ENCODE peak calls at places on chromosomes 2 and 18, in five cellular contexts. One of them, this sample, is unnamed.

GRCh38 chr2:42138163-42139016 is 30.8 kb upstream of the EML4 start:
- DNase-seq in neural progenitor cell: no peak
- DNase-seq in K562: no peak
- DNase-seq in neuronal stem cell: no peak
- DNase-seq in GM23248: peak
- DNase-seq in this sample: no peak

GRCh38 chr18:23828426-23828825 is 139.2 kb downstream of the LAMA3 start:
- DNase-seq in neural progenitor cell: no peak
- DNase-seq in K562: peak
- DNase-seq in neuronal stem cell: no peak
- DNase-seq in GM23248: peak
- DNase-seq in this sample: no peak

GRCh38 chr18:55097406-55098170 is 138.3 kb upstream of the CCDC68 start:
- DNase-seq in neural progenitor cell: no peak
- DNase-seq in K562: peak
- DNase-seq in neuronal stem cell: no peak
- DNase-seq in GM23248: peak
- DNase-seq in this sample: no peak

GRCh38 chr2:229154381-229154780 is 116.7 kb downstream of the PID1 start:
- DNase-seq in neural progenitor cell: no peak
- DNase-seq in K562: no peak
- DNase-seq in neuronal stem cell: no peak
- DNase-seq in GM23248: peak
- DNase-seq in this sample: no peak

GRCh38 chr2:43185146-43185545 is 41.3 kb downstream of the ZFP36L2 start:
- DNase-seq in neural progenitor cell: no peak
- DNase-seq in K562: peak
- DNase-seq in neuronal stem cell: no peak
- DNase-seq in GM23248: no peak
- DNase-seq in this sample: no peak

GRCh38 chr2:45804990-45805755 is 153.7 kb downstream of the PRKCE start:
- DNase-seq in neural progenitor cell: no peak
- DNase-seq in K562: no peak
- DNase-seq in neuronal stem cell: no peak
- DNase-seq in GM23248: no peak
- DNase-seq in this sample: no peak

GRCh38 chr2:213766465-213766891 is 482.2 kb downstream of the SPAG16 start:
- DNase-seq in neural progenitor cell: no peak
- DNase-seq in K562: no peak
- DNase-seq in neuronal stem cell: no peak
- DNase-seq in GM23248: peak
- DNase-seq in this sample: no peak

GRCh38 chr2:151707857-151708256 is 26.4 kb downstream of the NEB start:
- DNase-seq in neural progenitor cell: no peak
- DNase-seq in K562: no peak
- DNase-seq in neuronal stem cell: no peak
- DNase-seq in GM23248: no peak
- DNase-seq in this sample: no peak

GRCh38 chr18:36496022-36496421 is 198.5 kb downstream of the FHOD3 start:
- DNase-seq in neural progenitor cell: no peak
- DNase-seq in K562: no peak
- DNase-seq in neuronal stem cell: no peak
- DNase-seq in GM23248: peak
- DNase-seq in this sample: no peak

GRCh38 chr18:58205087-58205779 is 161.2 kb downstream of the NEDD4L start:
- DNase-seq in neural progenitor cell: no peak
- DNase-seq in K562: no peak
- DNase-seq in neuronal stem cell: no peak
- DNase-seq in GM23248: peak
- DNase-seq in this sample: no peak

GRCh38 chr2:70035344-70035844 is 51.9 kb upstream of the PCBP1 start:
- DNase-seq in neural progenitor cell: no peak
- DNase-seq in K562: no peak
- DNase-seq in neuronal stem cell: no peak
- DNase-seq in GM23248: peak
- DNase-seq in this sample: no peak

GRCh38 chr2:95305341-95306058 is 8.4 kb downstream of the KCNIP3 start:
- DNase-seq in neural progenitor cell: no peak
- DNase-seq in K562: no peak
- DNase-seq in neuronal stem cell: no peak
- DNase-seq in GM23248: peak
- DNase-seq in this sample: no peak

GRCh38 chr2:3169106-3169870 is 208.3 kb downstream of the EIPR1 start:
- DNase-seq in neural progenitor cell: no peak
- DNase-seq in K562: no peak
- DNase-seq in neuronal stem cell: no peak
- DNase-seq in GM23248: peak
- DNase-seq in this sample: peak

GRCh38 chr2:134320930-134321329 is 67.1 kb downstream of the MGAT5 start:
- DNase-seq in neural progenitor cell: no peak
- DNase-seq in K562: no peak
- DNase-seq in neuronal stem cell: no peak
- DNase-seq in GM23248: no peak
- DNase-seq in this sample: no peak

GRCh38 chr2:165794520-165794882 is 454 bp upstream of the GALNT3 start:
- DNase-seq in neural progenitor cell: peak
- DNase-seq in K562: no peak
- DNase-seq in neuronal stem cell: peak
- DNase-seq in GM23248: peak
- DNase-seq in this sample: peak

GRCh38 chr2:191748528-191749180 is 70.7 kb downstream of the NABP1 start:
- DNase-seq in neural progenitor cell: no peak
- DNase-seq in K562: no peak
- DNase-seq in neuronal stem cell: no peak
- DNase-seq in GM23248: peak
- DNase-seq in this sample: no peak

GRCh38 chr18:77080283-77080682 is 52.3 kb downstream of the MBP start:
- DNase-seq in neural progenitor cell: no peak
- DNase-seq in K562: no peak
- DNase-seq in neuronal stem cell: no peak
- DNase-seq in GM23248: no peak
- DNase-seq in this sample: no peak

GRCh38 chr18:55401638-55402191 is 186.3 kb downstream of the TCF4 start:
- DNase-seq in neural progenitor cell: peak
- DNase-seq in K562: no peak
- DNase-seq in neuronal stem cell: peak
- DNase-seq in GM23248: peak
- DNase-seq in this sample: no peak

GRCh38 chr2:172734711-172735645 is 667 bp upstream of the RAPGEF4 start:
- DNase-seq in neural progenitor cell: peak
- DNase-seq in K562: no peak
- DNase-seq in neuronal stem cell: no peak
- DNase-seq in GM23248: peak
- DNase-seq in this sample: no peak

GRCh38 chr2:24164416-24164973 is 10.4 kb upstream of the FAM228A start:
- DNase-seq in neural progenitor cell: peak
- DNase-seq in K562: peak
- DNase-seq in neuronal stem cell: no peak
- DNase-seq in GM23248: peak
- DNase-seq in this sample: peak

GRCh38 chr2:41828052-41828643 is 219.7 kb upstream of the PKDCC start:
- DNase-seq in neural progenitor cell: no peak
- DNase-seq in K562: no peak
- DNase-seq in neuronal stem cell: no peak
- DNase-seq in GM23248: no peak
- DNase-seq in this sample: no peak

GRCh38 chr2:46184794-46185583 is 112.2 kb upstream of the EPAS1 start:
- DNase-seq in neural progenitor cell: no peak
- DNase-seq in K562: peak
- DNase-seq in neuronal stem cell: no peak
- DNase-seq in GM23248: no peak
- DNase-seq in this sample: no peak

GRCh38 chr2:22209545-22209944 is 1085.8 kb downstream of the TDRD15 start:
- DNase-seq in neural progenitor cell: no peak
- DNase-seq in K562: no peak
- DNase-seq in neuronal stem cell: no peak
- DNase-seq in GM23248: no peak
- DNase-seq in this sample: no peak
- H3K4me2 ChIP-seq in neural progenitor cell: no peak
- H3K4me2 ChIP-seq in K562: no peak
- H3K4me2 ChIP-seq in neuronal stem cell: no peak
- H3K4me2 ChIP-seq in GM23248: no peak
- H3K4me2 ChIP-seq in this sample: no peak

DNA sequence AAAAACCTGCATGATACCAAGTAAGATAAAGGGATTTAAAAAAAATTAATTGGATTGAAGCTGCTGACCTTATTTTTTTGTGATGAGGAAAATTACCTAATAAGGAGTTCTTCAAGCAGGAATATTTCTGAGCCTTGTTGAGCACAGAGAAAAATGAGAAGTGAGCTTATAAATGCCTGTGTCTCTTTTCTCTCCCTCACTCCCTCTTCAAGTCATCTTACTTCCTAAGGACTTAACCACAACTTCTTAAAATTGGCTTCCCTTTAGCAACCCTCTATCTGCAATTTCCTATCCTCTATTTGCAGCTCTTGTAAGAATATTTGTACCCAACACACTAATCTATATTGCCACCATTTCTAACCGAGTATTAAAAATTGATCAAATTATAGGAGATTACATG is 135.9 kb upstream of the NRP2 start:
- DNase-seq in neural progenitor cell: no peak
- DNase-seq in K562: no peak
- DNase-seq in neuronal stem cell: no peak
- DNase-seq in GM23248: no peak
- DNase-seq in this sample: no peak
- H3K4me2 ChIP-seq in neural progenitor cell: peak
- H3K4me2 ChIP-seq in K562: no peak
- H3K4me2 ChIP-seq in neuronal stem cell: no peak
- H3K4me2 ChIP-seq in GM23248: no peak
- H3K4me2 ChIP-seq in this sample: no peak

DNA sequence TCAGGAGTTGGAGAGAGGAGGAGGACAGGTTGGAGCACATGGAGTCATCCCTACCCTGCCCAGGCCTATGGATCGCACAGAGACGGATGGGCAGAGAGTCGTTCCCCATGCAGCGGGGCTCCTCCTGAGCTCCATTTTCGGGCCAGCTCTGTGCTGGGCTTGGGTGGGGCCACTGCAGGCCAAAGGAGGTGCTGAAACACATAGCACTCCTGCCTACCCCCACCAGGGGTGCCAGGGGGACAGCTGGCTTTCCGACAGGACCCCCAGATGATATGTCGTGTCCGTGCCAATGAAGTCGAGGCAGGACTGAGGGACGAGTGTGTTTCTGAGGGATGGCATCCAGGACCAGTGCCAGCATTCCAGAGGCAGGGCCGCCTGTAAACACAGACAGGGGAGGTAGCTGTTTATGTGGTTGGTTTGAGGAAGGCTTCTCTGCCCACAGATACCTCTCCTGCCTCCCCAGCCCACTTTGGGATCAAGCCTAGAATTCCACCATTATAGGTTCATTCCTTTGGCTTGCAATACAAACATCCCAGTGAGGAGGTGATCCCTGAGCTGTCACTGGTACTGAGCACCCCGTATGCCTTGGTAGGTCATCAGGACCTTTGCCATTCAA is 116.6 kb downstream of the GLI2 start:
- DNase-seq in neural progenitor cell: no peak
- DNase-seq in K562: no peak
- DNase-seq in neuronal stem cell: no peak
- DNase-seq in GM23248: no peak
- DNase-seq in this sample: no peak
- H3K4me2 ChIP-seq in neural progenitor cell: no peak
- H3K4me2 ChIP-seq in K562: no peak
- H3K4me2 ChIP-seq in neuronal stem cell: no peak
- H3K4me2 ChIP-seq in GM23248: no peak
- H3K4me2 ChIP-seq in this sample: no peak

GRCh38 chr2:97724501-97724900 is 11.1 kb downstream of the ZAP70 start:
- DNase-seq in neural progenitor cell: no peak
- DNase-seq in K562: no peak
- DNase-seq in neuronal stem cell: no peak
- DNase-seq in GM23248: no peak
- DNase-seq in this sample: no peak
- H3K4me2 ChIP-seq in neural progenitor cell: no peak
- H3K4me2 ChIP-seq in K562: no peak
- H3K4me2 ChIP-seq in neuronal stem cell: no peak
- H3K4me2 ChIP-seq in GM23248: no peak
- H3K4me2 ChIP-seq in this sample: no peak

DNA sequence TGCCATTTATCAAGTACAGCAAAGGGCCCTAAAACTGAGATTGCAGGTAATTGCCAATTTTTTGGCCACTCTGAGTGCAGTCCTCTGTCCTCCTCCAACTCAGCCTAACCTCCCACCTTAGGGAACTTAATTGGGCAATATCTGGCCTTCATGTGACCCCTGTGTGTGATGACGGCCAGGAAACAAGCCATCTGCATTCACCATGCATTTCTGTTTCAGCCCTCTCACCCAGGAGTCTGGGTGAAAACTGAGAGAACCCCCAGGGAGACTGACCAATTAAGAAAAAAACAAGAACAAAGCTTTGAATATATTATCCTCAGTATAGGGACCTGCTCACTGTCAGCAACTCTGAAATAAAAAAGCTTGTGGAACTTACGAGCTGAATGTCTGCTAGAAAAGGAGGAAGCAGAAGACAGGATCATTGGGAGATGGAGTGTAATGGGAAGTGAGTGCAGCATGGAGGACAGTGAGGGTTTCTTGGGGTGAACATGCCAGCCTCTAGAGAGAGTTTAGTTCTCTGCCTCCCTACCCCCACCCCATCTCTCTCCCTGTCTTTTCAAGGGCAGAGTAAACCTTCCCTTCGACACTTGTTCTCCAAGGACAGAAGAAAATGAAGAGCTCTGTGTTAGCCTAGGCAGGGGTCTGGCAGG is 9.6 kb downstream of the MAPRE2 start:
- DNase-seq in neural progenitor cell: no peak
- DNase-seq in K562: peak
- DNase-seq in neuronal stem cell: no peak
- DNase-seq in GM23248: no peak
- DNase-seq in this sample: peak
- H3K4me2 ChIP-seq in neural progenitor cell: peak
- H3K4me2 ChIP-seq in K562: peak
- H3K4me2 ChIP-seq in neuronal stem cell: no peak
- H3K4me2 ChIP-seq in GM23248: no peak
- H3K4me2 ChIP-seq in this sample: peak

DNA sequence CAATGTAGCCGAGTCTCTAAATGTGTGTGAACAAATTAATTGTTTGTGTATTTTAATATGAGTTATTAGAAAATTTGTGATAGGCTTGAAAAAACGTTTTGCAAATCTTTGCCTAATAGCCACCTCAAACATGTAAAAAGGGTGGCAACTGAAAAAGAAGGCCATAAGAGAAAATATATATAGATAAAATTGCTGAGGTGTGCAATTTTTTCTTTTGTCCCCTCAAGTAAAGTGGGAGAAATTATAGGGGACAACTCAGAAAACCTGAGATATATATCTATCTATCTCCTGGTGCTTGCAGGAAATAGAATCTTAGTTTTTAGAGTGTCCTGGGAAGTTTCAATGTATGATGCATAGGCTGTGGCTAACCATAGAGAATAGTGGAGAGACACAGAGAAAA is 201.4 kb upstream of the LRP1B start:
- DNase-seq in neural progenitor cell: no peak
- DNase-seq in K562: no peak
- DNase-seq in neuronal stem cell: no peak
- DNase-seq in GM23248: no peak
- DNase-seq in this sample: no peak
- H3K4me2 ChIP-seq in neural progenitor cell: no peak
- H3K4me2 ChIP-seq in K562: no peak
- H3K4me2 ChIP-seq in neuronal stem cell: no peak
- H3K4me2 ChIP-seq in GM23248: no peak
- H3K4me2 ChIP-seq in this sample: no peak

This sample was measured in SK-N-SH.